ENCODE peak calls at places on chromosomes 2 and 18, in seven cellular contexts. One of them, this sample, is unnamed.

GRCh38 chr2:230225486-230225885 is at the start of gene SP140:
- DNase-seq in HepG2: no peak
- DNase-seq in GM12891: no peak
- DNase-seq in GM12878: peak
- DNase-seq in SK-N-SH: no peak
- DNase-seq in K562: no peak
- DNase-seq in H1: no peak
- DNase-seq in this sample: peak

GRCh38 chr2:763766-764525 is 86.7 kb upstream of the TMEM18 start:
- DNase-seq in SK-N-SH: no peak
- DNase-seq in H1: no peak
- DNase-seq in GM12878: no peak
- DNase-seq in K562: no peak
- DNase-seq in GM12891: no peak
- DNase-seq in HepG2: no peak
- DNase-seq in this sample: no peak

GRCh38 chr18:78242796-78243195 is 736.8 kb upstream of the SALL3 start:
- DNase-seq in GM12878: no peak
- DNase-seq in SK-N-SH: no peak
- DNase-seq in K562: no peak
- DNase-seq in GM12891: no peak
- DNase-seq in HepG2: no peak
- DNase-seq in H1: no peak
- DNase-seq in this sample: no peak

GRCh38 chr2:42021490-42021889 is 26.3 kb upstream of the PKDCC start:
- DNase-seq in H1: no peak
- DNase-seq in HepG2: no peak
- DNase-seq in GM12878: no peak
- DNase-seq in SK-N-SH: peak
- DNase-seq in GM12891: no peak
- DNase-seq in K562: no peak
- DNase-seq in this sample: no peak

GRCh38 chr2:163604941-163605555 is 130.8 kb downstream of the FIGN start:
- DNase-seq in GM12891: no peak
- DNase-seq in H1: no peak
- DNase-seq in HepG2: no peak
- DNase-seq in K562: no peak
- DNase-seq in GM12878: no peak
- DNase-seq in SK-N-SH: no peak
- DNase-seq in this sample: no peak

GRCh38 chr18:58290059-58290747 is 246.2 kb downstream of the NEDD4L start:
- DNase-seq in K562: no peak
- DNase-seq in GM12891: no peak
- DNase-seq in GM12878: no peak
- DNase-seq in SK-N-SH: no peak
- DNase-seq in H1: no peak
- DNase-seq in HepG2: no peak
- DNase-seq in this sample: no peak

GRCh38 chr2:189104926-189105325 is 74.6 kb downstream of the COL5A2 start:
- DNase-seq in K562: no peak
- DNase-seq in GM12878: no peak
- DNase-seq in HepG2: no peak
- DNase-seq in GM12891: no peak
- DNase-seq in H1: no peak
- DNase-seq in SK-N-SH: no peak
- DNase-seq in this sample: no peak

GRCh38 chr18:21599585-21600525 is 649 bp downstream of the ESCO1 start:
- DNase-seq in K562: peak
- DNase-seq in HepG2: peak
- DNase-seq in H1: peak
- DNase-seq in GM12891: peak
- DNase-seq in SK-N-SH: peak
- DNase-seq in GM12878: no peak
- DNase-seq in this sample: peak

GRCh38 chr18:49846718-49847470 is 33.6 kb upstream of the ACAA2 start:
- DNase-seq in SK-N-SH: no peak
- DNase-seq in GM12891: no peak
- DNase-seq in HepG2: no peak
- DNase-seq in H1: no peak
- DNase-seq in GM12878: no peak
- DNase-seq in K562: no peak
- DNase-seq in this sample: no peak

GRCh38 chr2:231187736-231188505 is 10.5 kb upstream of the ARMC9 start:
- DNase-seq in H1: no peak
- DNase-seq in HepG2: peak
- DNase-seq in K562: no peak
- DNase-seq in GM12878: no peak
- DNase-seq in SK-N-SH: peak
- DNase-seq in GM12891: no peak
- DNase-seq in this sample: no peak

GRCh38 chr2:3628800-3629199 is 29.2 kb upstream of the ALLC start:
- DNase-seq in K562: no peak
- DNase-seq in GM12878: no peak
- DNase-seq in H1: peak
- DNase-seq in HepG2: peak
- DNase-seq in SK-N-SH: no peak
- DNase-seq in GM12891: no peak
- DNase-seq in this sample: no peak

GRCh38 chr2:144330951-144331651 is 188.8 kb downstream of the ZEB2 start:
- DNase-seq in K562: no peak
- DNase-seq in HepG2: no peak
- DNase-seq in H1: no peak
- DNase-seq in GM12878: no peak
- DNase-seq in SK-N-SH: peak
- DNase-seq in GM12891: no peak
- DNase-seq in this sample: no peak

GRCh38 chr2:193581807-193582206 is 1387.1 kb upstream of the TMEFF2 start:
- DNase-seq in SK-N-SH: no peak
- DNase-seq in HepG2: no peak
- DNase-seq in H1: no peak
- DNase-seq in K562: no peak
- DNase-seq in GM12891: no peak
- DNase-seq in GM12878: no peak
- DNase-seq in this sample: no peak

GRCh38 chr18:62480927-62481326 is 41.9 kb upstream of the ZCCHC2 start:
- DNase-seq in H1: no peak
- DNase-seq in HepG2: no peak
- DNase-seq in SK-N-SH: no peak
- DNase-seq in GM12891: no peak
- DNase-seq in K562: no peak
- DNase-seq in GM12878: no peak
- DNase-seq in this sample: no peak

GRCh38 chr18:13260927-13261471 is 42.4 kb downstream of the LDLRAD4 start:
- DNase-seq in GM12891: no peak
- DNase-seq in GM12878: no peak
- DNase-seq in HepG2: no peak
- DNase-seq in K562: no peak
- DNase-seq in SK-N-SH: no peak
- DNase-seq in H1: no peak
- DNase-seq in this sample: no peak

GRCh38 chr2:118190365-118190916 is 102.2 kb downstream of the INSIG2 start:
- DNase-seq in GM12878: no peak
- DNase-seq in HepG2: peak
- DNase-seq in K562: no peak
- DNase-seq in GM12891: no peak
- DNase-seq in SK-N-SH: no peak
- DNase-seq in H1: no peak
- DNase-seq in this sample: no peak

GRCh38 chr18:9348079-9348671 is 13.6 kb downstream of the TWSG1 start:
- DNase-seq in HepG2: no peak
- DNase-seq in H1: no peak
- DNase-seq in GM12878: peak
- DNase-seq in GM12891: no peak
- DNase-seq in SK-N-SH: no peak
- DNase-seq in K562: no peak
- DNase-seq in this sample: no peak

GRCh38 chr18:67402543-67402942 is 114.0 kb downstream of the DSEL start:
- DNase-seq in H1: no peak
- DNase-seq in SK-N-SH: no peak
- DNase-seq in HepG2: no peak
- DNase-seq in K562: no peak
- DNase-seq in GM12878: no peak
- DNase-seq in GM12891: no peak
- DNase-seq in this sample: no peak

GRCh38 chr2:220224711-220225519 is 597.5 kb downstream of the SLC4A3 start:
- DNase-seq in SK-N-SH: no peak
- DNase-seq in HepG2: no peak
- DNase-seq in GM12891: no peak
- DNase-seq in K562: no peak
- DNase-seq in GM12878: no peak
- DNase-seq in H1: no peak
- DNase-seq in this sample: no peak

GRCh38 chr2:179826297-179826696 is 35.1 kb downstream of the ZNF385B start:
- DNase-seq in GM12891: no peak
- DNase-seq in H1: no peak
- DNase-seq in GM12878: no peak
- DNase-seq in K562: no peak
- DNase-seq in SK-N-SH: no peak
- DNase-seq in HepG2: no peak
- DNase-seq in this sample: no peak

GRCh38 chr2:99865818-99866676 is 276.3 kb downstream of the AFF3 start:
- DNase-seq in K562: no peak
- DNase-seq in GM12891: no peak
- DNase-seq in SK-N-SH: no peak
- DNase-seq in HepG2: no peak
- DNase-seq in GM12878: no peak
- DNase-seq in H1: no peak
- DNase-seq in this sample: no peak

GRCh38 chr2:229922449-229923386 is at the start of gene FBXO36:
- DNase-seq in SK-N-SH: peak
- DNase-seq in GM12878: no peak
- DNase-seq in H1: no peak
- DNase-seq in HepG2: peak
- DNase-seq in GM12891: peak
- DNase-seq in K562: peak
- DNase-seq in this sample: peak

GRCh38 chr18:25171334-25171733 is 180.6 kb downstream of the ZNF521 start:
- DNase-seq in GM12878: no peak
- DNase-seq in K562: no peak
- DNase-seq in GM12891: no peak
- DNase-seq in H1: no peak
- DNase-seq in SK-N-SH: no peak
- DNase-seq in HepG2: no peak
- DNase-seq in this sample: no peak

GRCh38 chr2:15159751-15160177 is 401.4 kb downstream of the NBAS start:
- DNase-seq in SK-N-SH: peak
- DNase-seq in H1: no peak
- DNase-seq in GM12891: no peak
- DNase-seq in HepG2: peak
- DNase-seq in GM12878: no peak
- DNase-seq in K562: peak
- DNase-seq in this sample: no peak

GRCh38 chr2:201208563-201209252 is 25.8 kb downstream of the CASP10 start:
- DNase-seq in GM12891: no peak
- DNase-seq in GM12878: peak
- DNase-seq in SK-N-SH: no peak
- DNase-seq in HepG2: no peak
- DNase-seq in H1: no peak
- DNase-seq in K562: no peak
- DNase-seq in this sample: no peak

GRCh38 chr18:581106-581505 is 926 bp downstream of the CETN1 start:
- DNase-seq in SK-N-SH: no peak
- DNase-seq in K562: no peak
- DNase-seq in GM12878: no peak
- DNase-seq in H1: no peak
- DNase-seq in GM12891: no peak
- DNase-seq in HepG2: no peak
- DNase-seq in this sample: no peak

GRCh38 chr18:576924-577323 is 3.3 kb upstream of the CETN1 start:
- DNase-seq in H1: no peak
- DNase-seq in SK-N-SH: no peak
- DNase-seq in HepG2: no peak
- DNase-seq in K562: no peak
- DNase-seq in GM12891: no peak
- DNase-seq in GM12878: no peak
- DNase-seq in this sample: no peak

GRCh38 chr18:577606-578005 is 2.6 kb upstream of the CETN1 start:
- DNase-seq in HepG2: peak
- DNase-seq in GM12891: no peak
- DNase-seq in SK-N-SH: no peak
- DNase-seq in GM12878: no peak
- DNase-seq in K562: no peak
- DNase-seq in H1: no peak
- DNase-seq in this sample: no peak

GRCh38 chr18:580154-580553 is at the start of gene CETN1:
- DNase-seq in GM12891: no peak
- DNase-seq in GM12878: no peak
- DNase-seq in SK-N-SH: no peak
- DNase-seq in HepG2: no peak
- DNase-seq in K562: peak
- DNase-seq in H1: no peak
- DNase-seq in this sample: no peak

GRCh38 chr18:582465-582864 is 2.3 kb downstream of the CETN1 start:
- DNase-seq in HepG2: no peak
- DNase-seq in K562: no peak
- DNase-seq in GM12891: no peak
- DNase-seq in H1: no peak
- DNase-seq in SK-N-SH: no peak
- DNase-seq in GM12878: no peak
- DNase-seq in this sample: no peak
- TF ChIP-seq POLR2AphosphoS5 in HepG2: no peak
- TF ChIP-seq POLR2AphosphoS5 in K562: no peak
- TF ChIP-seq POLR2AphosphoS5 in GM12891: no peak
- TF ChIP-seq POLR2AphosphoS5 in H1: no peak
- TF ChIP-seq POLR2AphosphoS5 in SK-N-SH: no peak
- TF ChIP-seq POLR2AphosphoS5 in GM12878: no peak
- TF ChIP-seq POLR2AphosphoS5 in this sample: no peak

DNA sequence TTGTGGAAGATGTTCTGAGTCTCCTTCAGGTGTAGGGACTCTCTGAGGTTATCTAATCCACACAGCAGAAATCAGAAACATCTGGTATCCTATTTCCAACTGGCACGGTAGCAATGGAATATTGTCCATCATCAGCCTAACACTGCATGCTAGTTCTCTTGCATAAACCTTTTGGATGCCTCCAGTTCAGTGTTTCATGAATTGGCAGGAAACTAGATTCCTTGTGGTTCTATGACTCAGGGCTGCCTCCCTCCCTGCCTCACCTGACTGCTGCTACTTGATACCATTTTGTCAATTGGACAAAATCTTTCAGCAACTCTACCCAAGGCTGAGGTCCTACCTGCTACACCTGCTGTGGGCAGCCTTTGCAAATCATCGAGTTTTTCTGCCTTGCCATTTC is 130.9 kb downstream of the TPGS2 start:
- DNase-seq in K562: no peak
- DNase-seq in GM12878: no peak
- DNase-seq in GM12891: no peak
- DNase-seq in H1: no peak
- DNase-seq in SK-N-SH: no peak
- DNase-seq in HepG2: no peak
- DNase-seq in this sample: no peak
- TF ChIP-seq TAF1 in K562: no peak
- TF ChIP-seq TAF1 in GM12878: no peak
- TF ChIP-seq TAF1 in GM12891: no peak
- TF ChIP-seq TAF1 in H1: no peak
- TF ChIP-seq TAF1 in SK-N-SH: no peak
- TF ChIP-seq TAF1 in HepG2: no peak
- TF ChIP-seq TAF1 in this sample: no peak

GRCh38 chr2:97761192-97761591 is 47.8 kb downstream of the ZAP70 start:
- DNase-seq in H1: no peak
- DNase-seq in GM12891: no peak
- DNase-seq in K562: no peak
- DNase-seq in SK-N-SH: no peak
- DNase-seq in HepG2: no peak
- DNase-seq in GM12878: no peak
- DNase-seq in this sample: no peak
- TF ChIP-seq POLR2AphosphoS5 in H1: no peak
- TF ChIP-seq POLR2AphosphoS5 in GM12891: no peak
- TF ChIP-seq POLR2AphosphoS5 in K562: no peak
- TF ChIP-seq POLR2AphosphoS5 in SK-N-SH: no peak
- TF ChIP-seq POLR2AphosphoS5 in HepG2: no peak
- TF ChIP-seq POLR2AphosphoS5 in GM12878: no peak
- TF ChIP-seq POLR2AphosphoS5 in this sample: no peak

GRCh38 chr2:147703171-147703570 is 141.7 kb upstream of the ACVR2A start:
- DNase-seq in SK-N-SH: no peak
- DNase-seq in H1: no peak
- DNase-seq in GM12891: no peak
- DNase-seq in GM12878: no peak
- DNase-seq in K562: no peak
- DNase-seq in HepG2: no peak
- DNase-seq in this sample: no peak
- TF ChIP-seq TAF1 in SK-N-SH: no peak
- TF ChIP-seq TAF1 in H1: no peak
- TF ChIP-seq TAF1 in GM12891: no peak
- TF ChIP-seq TAF1 in GM12878: no peak
- TF ChIP-seq TAF1 in K562: no peak
- TF ChIP-seq TAF1 in HepG2: no peak
- TF ChIP-seq TAF1 in this sample: no peak